ENCODE peak calls at places on chromosome 15, in five cellular contexts. L is AG09319, E is GM12878, Q is transverse colon, N is GM12865. P is an unnamed sample.

GRCh38 chr15:66255293-66255676 is 1.7 kb upstream of the MEGF11 start:
- DNase-seq in Q (no peak), L (no peak), N (no peak), E (no peak), P (no peak)

GRCh38 chr15:65460948-65461347 is 38.2 kb upstream of the IGDCC4 start:
- DNase-seq in E (no peak), L (no peak), Q (no peak), N (peak), P (no peak)

GRCh38 chr15:47719730-47720129 is 2.4 kb downstream of the SEMA6D start:
- DNase-seq in L (no peak), E (no peak), Q (no peak), N (no peak), P (no peak)

GRCh38 chr15:63382966-63383710 is 1.5 kb upstream of the CA12 start:
- DNase-seq in Q (no peak), E (no peak), L (no peak), N (no peak), P (no peak)

GRCh38 chr15:40291088-40291574 is 8.3 kb upstream of the ANKRD63 start:
- DNase-seq in L (no peak), Q (peak), N (no peak), E (no peak), P (no peak)

GRCh38 chr15:39704684-39705083 is 78.0 kb downstream of the FSIP1 start:
- DNase-seq in N (no peak), E (no peak), L (peak), Q (no peak), P (no peak)

GRCh38 chr15:85125056-85125661 is 143.5 kb downstream of the PDE8A start:
- DNase-seq in L (peak), N (no peak), Q (no peak), E (no peak), P (no peak)

GRCh38 chr15:49718234-49718633 is 97.4 kb downstream of the DTWD1 start:
- DNase-seq in Q (no peak), L (peak), N (no peak), E (no peak), P (no peak)

GRCh38 chr15:85041230-85041629 is 59.6 kb downstream of the PDE8A start:
- DNase-seq in Q (no peak), N (no peak), L (no peak), E (no peak), P (no peak)

DNA sequence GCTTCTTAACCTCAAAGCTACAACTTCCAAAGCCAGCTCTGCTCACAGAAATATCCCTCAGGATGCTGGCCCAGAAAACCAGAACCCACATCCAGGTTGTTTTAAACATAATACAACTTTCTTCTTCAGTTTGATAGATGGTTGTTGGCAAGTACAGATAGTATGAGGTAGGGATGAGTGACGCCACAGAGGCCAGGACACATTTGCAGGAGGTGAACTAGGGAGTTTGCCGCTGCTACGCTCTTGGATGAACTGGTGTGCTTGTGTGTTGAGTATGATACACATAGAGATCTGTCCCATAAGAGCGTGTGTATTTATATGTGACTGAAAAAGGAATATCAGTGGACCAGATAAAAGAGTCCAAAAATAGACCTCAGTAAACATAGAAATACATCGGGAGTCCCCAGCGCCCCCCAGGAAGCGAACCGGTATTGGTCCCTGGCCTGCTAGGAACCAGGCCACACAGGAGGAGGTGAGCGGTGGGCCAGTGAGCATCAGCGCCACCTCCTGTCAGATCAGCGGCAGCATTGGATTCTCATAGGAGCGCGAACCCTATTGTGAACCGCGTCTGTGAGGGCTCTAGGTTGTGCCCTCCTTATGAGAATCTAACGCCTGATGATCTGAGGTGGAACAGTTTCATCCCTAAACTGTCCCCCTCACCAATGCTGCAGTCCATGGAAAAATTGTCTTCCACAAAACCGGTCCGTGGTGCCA is 98.0 kb downstream of the LRRK1 start:
- DNase-seq in N (no peak), E (no peak), L (no peak), Q (peak), P (no peak)
- TF ChIP-seq CTCF in N (no peak), E (no peak), L (peak), Q (no peak), P (peak)

GRCh38 chr15:82172506-82172905 is 90.0 kb downstream of the EFL1 start:
- DNase-seq in E (no peak), L (no peak), Q (no peak), N (no peak), P (no peak)

GRCh38 chr15:82168757-82169156 is 93.8 kb downstream of the EFL1 start:
- DNase-seq in L (no peak), E (no peak), N (no peak), Q (no peak), P (no peak)

GRCh38 chr15:82173108-82173507 is 89.4 kb downstream of the EFL1 start:
- DNase-seq in E (no peak), Q (no peak), N (no peak), L (no peak), P (no peak)

GRCh38 chr15:82165948-82166376 is 96.6 kb downstream of the EFL1 start:
- DNase-seq in L (no peak), E (peak), Q (no peak), N (peak), P (peak)

DNA sequence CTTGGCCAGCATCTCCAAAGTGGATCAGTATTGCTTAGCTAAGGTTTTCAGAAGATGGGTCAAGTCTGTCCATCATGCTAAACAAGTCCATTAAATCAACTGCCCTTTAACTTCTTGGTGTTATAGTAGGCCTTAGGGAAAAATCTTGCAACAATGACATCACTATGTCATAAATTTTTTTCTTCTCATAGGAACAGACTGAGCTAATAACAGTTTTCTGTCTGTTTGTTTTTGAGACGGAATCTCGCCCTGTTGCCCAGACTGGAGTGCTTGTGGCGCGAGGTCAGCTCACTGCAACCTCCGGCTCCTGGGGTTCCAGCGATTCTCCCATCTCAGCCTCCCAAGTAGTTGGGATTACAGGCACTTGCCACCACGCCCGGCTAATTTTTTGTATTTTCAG is 94.2 kb downstream of the EFL1 start:
- DNase-seq in Q (no peak), L (no peak), E (no peak), N (no peak), P (no peak)
- TF ChIP-seq CTCF in Q (no peak), L (no peak), E (no peak), N (no peak), P (no peak)

GRCh38 chr15:91857772-91858171 is 4.3 kb downstream of the SLCO3A1 start:
- DNase-seq in L (no peak), E (peak), N (peak), Q (no peak), P (peak)

GRCh38 chr15:91857224-91857585 is 3.7 kb downstream of the SLCO3A1 start:
- DNase-seq in L (no peak), N (no peak), E (no peak), Q (no peak), P (no peak)

GRCh38 chr15:91855241-91855640 is 1.7 kb downstream of the SLCO3A1 start:
- DNase-seq in Q (no peak), N (no peak), L (no peak), E (no peak), P (no peak)

GRCh38 chr15:91853968-91854943 is 748 bp downstream of the SLCO3A1 start:
- DNase-seq in Q (peak), E (no peak), N (no peak), L (no peak), P (peak)

GRCh38 chr15:91855684-91856553 is 2.4 kb downstream of the SLCO3A1 start:
- DNase-seq in L (no peak), Q (peak), E (peak), N (no peak), P (no peak)
- TF ChIP-seq CTCF in L (no peak), Q (peak), E (no peak), N (peak), P (no peak)

DNA sequence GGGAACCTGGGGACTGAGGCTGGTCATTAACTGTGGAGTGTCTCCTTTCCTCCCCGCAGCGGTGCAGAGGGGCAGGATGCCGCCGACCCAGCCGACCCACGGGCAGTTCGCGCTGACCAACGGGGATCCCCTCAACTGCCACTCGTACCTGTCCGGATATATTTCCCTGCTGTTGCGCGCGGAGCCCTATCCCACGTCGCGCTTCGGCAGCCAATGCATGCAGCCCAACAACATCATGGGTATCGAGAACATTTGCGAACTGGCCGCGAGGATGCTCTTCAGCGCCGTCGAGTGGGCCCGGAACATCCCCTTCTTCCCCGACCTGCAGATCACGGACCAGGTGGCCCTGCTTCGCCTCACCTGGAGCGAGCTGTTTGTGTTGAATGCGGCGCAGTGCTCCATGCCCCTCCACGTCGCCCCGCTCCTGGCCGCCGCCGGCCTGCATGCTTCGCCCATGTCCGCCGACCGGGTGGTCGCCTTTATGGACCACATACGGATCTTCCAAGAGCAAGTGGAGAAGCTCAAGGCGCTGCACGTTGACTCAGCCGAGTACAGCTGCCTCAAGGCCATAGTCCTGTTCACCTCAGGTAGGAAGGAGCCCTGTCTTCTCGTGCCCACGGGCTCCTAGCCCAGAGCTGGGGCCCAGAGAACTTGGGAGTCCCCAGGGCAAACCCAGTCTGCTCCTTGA is 3.7 kb downstream of the NR2F2 start:
- DNase-seq in N (no peak), E (no peak), Q (peak), L (no peak), P (peak)
- TF ChIP-seq CTCF in N (no peak), E (no peak), Q (no peak), L (no peak), P (no peak)